ENCODE peak calls at places on chromosome 13, in four cellular contexts. W is PC-3, T is HL-60, Z is psoas muscle. B is an unnamed sample.

GRCh38 chr13:110921695-110922094 is 6.8 kb upstream of the ANKRD10 start:
- DNase-seq in W (no peak), T (no peak), Z (no peak), B (no peak)

GRCh38 chr13:99415851-99416331 is 85.4 kb upstream of the TM9SF2 start:
- DNase-seq in W (no peak), T (no peak), Z (no peak), B (no peak)

GRCh38 chr13:111027481-111028439 is 87.3 kb upstream of the ARHGEF7 start:
- DNase-seq in W (no peak), T (no peak), Z (no peak), B (no peak)

GRCh38 chr13:97440598-97440997 is 6.6 kb downstream of the RAP2A start:
- DNase-seq in W (no peak), T (no peak), Z (no peak), B (no peak)

GRCh38 chr13:109150691-109151090 is 521.3 kb downstream of the MYO16 start:
- DNase-seq in W (no peak), T (no peak), Z (no peak), B (no peak)

GRCh38 chr13:47813683-47814082 is 187.4 kb downstream of the SUCLA2 start:
- DNase-seq in W (no peak), T (no peak), Z (no peak), B (no peak)

GRCh38 chr13:31909889-31910551 is 121.6 kb upstream of the FRY start:
- DNase-seq in W (peak; percentile 63), T (no peak), Z (no peak), B (no peak)

GRCh38 chr13:39565036-39565949 is 37.7 kb downstream of the LHFPL6 start:
- DNase-seq in W (peak; percentile 82), T (no peak), Z (peak; percentile 16), B (no peak)

GRCh38 chr13:52067237-52067636 is 42.7 kb downstream of the UTP14C start:
- DNase-seq in W (no peak), T (no peak), Z (no peak), B (no peak)

GRCh38 chr13:42063105-42063504 is 14.7 kb downstream of the DGKH start:
- DNase-seq in W (no peak), T (no peak), Z (no peak), B (no peak)

GRCh38 chr13:76516013-76516412 is 370.2 kb downstream of the KCTD12 start:
- DNase-seq in W (peak; percentile 61), T (no peak), Z (no peak), B (no peak)

GRCh38 chr13:110913911-110914292 is 967 bp downstream of the ANKRD10 start:
- DNase-seq in W (no peak), T (no peak), Z (no peak), B (peak; percentile 84)

GRCh38 chr13:102091231-102091630 is 310.6 kb downstream of the FGF14 start:
- DNase-seq in W (peak; percentile 7), T (no peak), Z (no peak), B (no peak)

GRCh38 chr13:108769213-108770070 is 140.0 kb downstream of the MYO16 start:
- DNase-seq in W (peak; percentile 75), T (no peak), Z (no peak), B (no peak)

DNA sequence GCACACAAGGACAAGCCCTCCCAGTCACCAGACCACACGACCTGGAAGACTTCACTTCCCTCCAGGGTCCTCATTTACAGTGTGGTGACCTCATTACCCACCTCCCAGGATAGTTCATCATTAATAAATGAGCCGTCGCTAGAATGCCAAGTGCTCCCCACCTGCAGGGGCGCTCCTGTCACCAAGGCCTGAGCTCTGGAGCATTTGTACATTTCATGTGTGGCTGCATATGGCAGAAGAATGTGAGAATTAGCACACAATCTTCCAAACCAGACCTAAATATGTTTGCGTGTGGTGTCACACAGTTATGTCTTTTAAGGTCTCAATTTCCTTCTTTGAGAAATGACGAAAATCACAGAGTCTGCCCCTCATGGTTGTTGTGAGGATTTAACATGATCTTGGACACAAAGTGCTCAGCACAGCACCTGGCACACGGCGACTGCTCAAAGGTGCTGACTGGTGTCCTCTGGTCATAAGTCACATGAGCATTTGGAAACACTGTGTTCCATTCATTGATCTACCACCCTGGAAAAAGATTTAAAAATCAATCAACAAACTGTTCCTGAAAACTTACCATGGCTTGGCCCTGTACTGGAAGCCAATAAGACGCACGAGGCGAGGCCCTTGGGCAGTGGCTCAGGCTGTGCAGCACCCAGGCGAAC is 150.6 kb upstream of the SPACA7 start:
- DNase-seq in W (no peak), T (no peak), Z (no peak), B (no peak)
- TF ChIP-seq CTCF in W (no peak), T (no peak), Z (no peak), B (no peak)

GRCh38 chr13:21917046-21918010 is 246.5 kb downstream of the FGF9 start:
- DNase-seq in W (no peak), T (no peak), Z (no peak), B (no peak)

GRCh38 chr13:21909331-21909730 is 238.5 kb downstream of the FGF9 start:
- DNase-seq in W (peak; percentile 47), T (no peak), Z (no peak), B (no peak)

GRCh38 chr13:21911916-21912315 is 241.0 kb downstream of the FGF9 start:
- DNase-seq in W (no peak), T (no peak), Z (no peak), B (no peak)

GRCh38 chr13:21913010-21913409 is 242.1 kb downstream of the FGF9 start:
- DNase-seq in W (no peak), T (no peak), Z (no peak), B (no peak)
- TF ChIP-seq CTCF in W (no peak), T (no peak), Z (no peak), B (no peak)

DNA sequence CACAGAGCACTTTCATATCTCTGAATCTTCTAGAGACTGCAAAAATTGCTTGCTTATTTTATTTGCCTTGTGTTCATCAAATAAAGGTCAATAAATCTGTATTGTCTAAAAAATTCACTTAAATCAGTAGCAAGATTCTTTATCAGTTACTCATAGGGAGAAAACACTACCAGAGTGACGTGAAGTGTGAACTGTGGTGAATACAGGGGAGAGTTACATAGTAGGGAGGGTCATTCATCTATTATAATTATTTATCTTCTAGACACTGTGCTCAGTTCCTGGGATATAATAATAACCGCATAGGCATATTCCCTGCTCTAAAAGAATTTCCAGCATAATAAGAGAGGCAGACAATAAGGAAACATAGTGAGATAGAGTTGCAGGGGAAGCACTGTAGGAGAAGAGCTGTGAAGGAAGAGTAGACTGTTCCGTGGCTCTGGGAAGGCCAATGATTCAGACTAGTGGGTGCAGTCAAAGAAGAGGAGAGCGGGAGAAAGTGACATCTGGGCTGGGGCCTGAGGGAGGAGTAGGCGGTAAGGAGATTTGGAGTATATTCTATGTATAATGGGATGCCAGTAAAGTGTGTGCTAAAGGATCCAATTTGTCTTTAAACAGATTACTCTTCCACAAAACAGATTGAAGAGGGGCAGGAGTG is 84.0 kb upstream of the TDRD3 start:
- DNase-seq in W (no peak), T (no peak), Z (no peak), B (no peak)
- TF ChIP-seq CTCF in W (no peak), T (no peak), Z (no peak), B (no peak)

GRCh38 chr13:37645181-37645580 is 46.6 kb upstream of the POSTN start:
- DNase-seq in W (no peak), T (no peak), Z (no peak), B (no peak)

GRCh38 chr13:37636701-37637100 is 38.1 kb upstream of the POSTN start:
- DNase-seq in W (no peak), T (no peak), Z (no peak), B (no peak)

GRCh38 chr13:37642201-37642600 is 43.6 kb upstream of the POSTN start:
- DNase-seq in W (no peak), T (no peak), Z (no peak), B (no peak)

DNA sequence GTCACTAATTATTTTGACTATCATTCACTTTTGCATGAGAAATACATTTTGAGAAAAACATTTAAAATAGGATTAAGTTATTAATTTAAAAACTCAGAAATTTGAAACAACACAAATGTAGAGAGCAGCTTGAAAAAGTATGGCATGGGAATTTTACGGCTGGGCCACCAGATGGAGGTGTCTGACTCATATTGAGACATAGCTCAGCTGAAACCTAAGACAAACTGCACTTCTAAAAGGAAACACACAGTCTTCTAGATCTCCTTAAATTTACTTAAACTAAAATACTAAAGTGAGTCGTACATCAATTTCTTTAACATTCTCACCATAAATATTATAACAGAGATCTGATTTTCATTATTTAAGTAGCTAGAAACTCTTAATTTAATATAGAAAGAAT is 41.9 kb upstream of the POSTN start:
- DNase-seq in W (peak; percentile 58), T (no peak), Z (no peak), B (no peak)
- TF ChIP-seq CTCF in W (peak; percentile 72), T (no peak), Z (peak; percentile 14), B (peak; percentile 86)

GRCh38 chr13:45132384-45133064 is 12.2 kb downstream of the GTF2F2 start:
- DNase-seq in W (no peak), T (peak; percentile 47), Z (no peak), B (no peak)

GRCh38 chr13:45133396-45134118 is 13.2 kb downstream of the GTF2F2 start:
- DNase-seq in W (no peak), T (no peak), Z (no peak), B (no peak)

GRCh38 chr13:45138282-45138681 is 18.0 kb downstream of the GTF2F2 start:
- DNase-seq in W (no peak), T (no peak), Z (no peak), B (no peak)

GRCh38 chr13:45137501-45137880 is 17.2 kb downstream of the GTF2F2 start:
- DNase-seq in W (no peak), T (no peak), Z (no peak), B (no peak)

GRCh38 chr13:45136741-45137500 is 16.6 kb downstream of the GTF2F2 start:
- DNase-seq in W (no peak), T (no peak), Z (no peak), B (no peak)
- TF ChIP-seq CTCF in W (no peak), T (no peak), Z (no peak), B (no peak)

GRCh38 chr13:95650691-95651090 is 6.2 kb upstream of the DZIP1 start:
- DNase-seq in W (no peak), T (peak; percentile 27), Z (no peak), B (no peak)

GRCh38 chr13:95656386-95657015 is 12.0 kb upstream of the DZIP1 start:
- DNase-seq in W (no peak), T (no peak), Z (no peak), B (no peak)

GRCh38 chr13:95652821-95653220 is 8.3 kb upstream of the DZIP1 start:
- DNase-seq in W (no peak), T (no peak), Z (no peak), B (no peak)

GRCh38 chr13:95652244-95652764 is 7.8 kb upstream of the DZIP1 start:
- DNase-seq in W (no peak), T (no peak), Z (no peak), B (no peak)
- TF ChIP-seq CTCF in W (no peak), T (no peak), Z (no peak), B (no peak)

GRCh38 chr13:43307221-43307920 is 284.0 kb downstream of the DNAJC15 start:
- DNase-seq in W (no peak), T (no peak), Z (no peak), B (no peak)

GRCh38 chr13:43306364-43306763 is 283.0 kb downstream of the DNAJC15 start:
- DNase-seq in W (no peak), T (no peak), Z (no peak), B (no peak)

GRCh38 chr13:43305416-43305815 is 282.0 kb downstream of the DNAJC15 start:
- DNase-seq in W (peak; percentile 56), T (no peak), Z (no peak), B (no peak)

GRCh38 chr13:43309301-43309700 is 285.9 kb downstream of the DNAJC15 start:
- DNase-seq in W (no peak), T (no peak), Z (no peak), B (no peak)

GRCh38 chr13:43307921-43308433 is 284.6 kb downstream of the DNAJC15 start:
- DNase-seq in W (peak; percentile 16), T (peak; percentile 35), Z (peak; percentile 82), B (no peak)
- TF ChIP-seq CTCF in W (no peak), T (no peak), Z (no peak), B (no peak)